ENCODE peak calls at places on chromosomes 2 and 18, in ten cellular contexts. A, H, G, I, U, Y, Q, M, T and O are unnamed samples.

GRCh38 chr2:42653908-42654445 is 85.5 kb downstream of the MTA3 start:
- DNase-seq in U (no peak), Y (no peak), M (no peak), T (no peak), Q (no peak), G (no peak), I (no peak), H (no peak), A (no peak), O (no peak)

GRCh38 chr2:198441876-198442275 is 637.5 kb downstream of the PLCL1 start:
- DNase-seq in H (peak), A (no peak), U (no peak), T (no peak), Q (peak), M (no peak), G (peak), I (no peak), Y (no peak), O (no peak)

GRCh38 chr2:112155331-112156151 is 17.4 kb downstream of the FBLN7 start:
- DNase-seq in A (peak), M (no peak), Y (no peak), H (no peak), U (no peak), G (no peak), Q (no peak), T (no peak), I (no peak), O (no peak)

GRCh38 chr2:37849908-37850307 is 75.2 kb upstream of the RMDN2 start:
- DNase-seq in M (no peak), A (no peak), Y (no peak), U (no peak), H (no peak), T (no peak), I (no peak), G (no peak), Q (no peak), O (no peak)

GRCh38 chr18:68667121-68667520 is 47.8 kb downstream of the TMX3 start:
- DNase-seq in M (no peak), Y (no peak), Q (peak), U (no peak), H (no peak), I (no peak), A (no peak), T (peak), G (peak), O (no peak)

GRCh38 chr18:7147399-7147798 is 29.8 kb upstream of the LAMA1 start:
- DNase-seq in T (no peak), Q (no peak), A (no peak), I (no peak), Y (no peak), M (no peak), H (no peak), U (no peak), G (no peak), O (no peak)

GRCh38 chr2:42640261-42640660 is 71.8 kb downstream of the MTA3 start:
- DNase-seq in I (no peak), T (no peak), H (no peak), M (no peak), Q (no peak), Y (no peak), G (no peak), U (no peak), A (no peak), O (no peak)

GRCh38 chr2:205546417-205546816 is 135.9 kb upstream of the NRP2 start:
- DNase-seq in H (no peak), T (no peak), U (no peak), I (no peak), Y (no peak), G (no peak), A (no peak), M (no peak), Q (no peak), O (no peak)

GRCh38 chr18:25661836-25662235 is 309.9 kb upstream of the ZNF521 start:
- DNase-seq in H (no peak), Q (no peak), A (no peak), G (no peak), T (peak), I (no peak), Y (no peak), U (no peak), M (no peak), O (no peak)

GRCh38 chr2:201151127-201152074 is 31.5 kb upstream of the CASP10 start:
- DNase-seq in Y (peak), Q (peak), H (peak), T (peak), A (no peak), U (no peak), G (peak), M (no peak), I (no peak), O (no peak)

GRCh38 chr2:100137877-100138570 is 4.4 kb downstream of the AFF3 start:
- DNase-seq in U (no peak), Q (no peak), I (no peak), H (no peak), G (no peak), A (peak), Y (no peak), M (no peak), T (no peak), O (no peak)

GRCh38 chr2:55364189-55365055 is 55.2 kb downstream of the CCDC88A start:
- DNase-seq in I (peak), H (peak), M (no peak), G (peak), Q (peak), T (peak), Y (no peak), A (no peak), U (peak), O (peak)

GRCh38 chr2:88451647-88452150 is 794 bp downstream of the FOXI3 start:
- DNase-seq in I (no peak), Y (no peak), U (no peak), M (no peak), H (no peak), A (peak), Q (no peak), T (no peak), G (no peak), O (no peak)

GRCh38 chr2:218016810-218017209 is 14.0 kb upstream of the TNS1 start:
- DNase-seq in M (no peak), Q (no peak), H (no peak), G (no peak), Y (no peak), U (no peak), T (no peak), A (no peak), I (no peak), O (no peak)

GRCh38 chr2:127358044-127358443 is 29.7 kb downstream of the MAP3K2 start:
- DNase-seq in M (no peak), A (no peak), G (no peak), Y (no peak), I (no peak), T (peak), Q (peak), H (no peak), U (no peak), O (no peak)

GRCh38 chr18:24868760-24869237 is 408.4 kb downstream of the HRH4 start:
- DNase-seq in Q (peak), G (peak), Y (no peak), U (no peak), T (peak), I (peak), M (no peak), H (no peak), A (no peak), O (peak)

GRCh38 chr18:44835555-44836156 is 155.0 kb downstream of the SETBP1 start:
- DNase-seq in M (no peak), H (no peak), I (no peak), Y (no peak), Q (no peak), T (no peak), A (no peak), U (no peak), G (no peak), O (no peak)

GRCh38 chr2:199572571-199572970 is 114.8 kb upstream of the SATB2 start:
- DNase-seq in A (no peak), Y (no peak), Q (peak), T (peak), H (no peak), M (no peak), I (no peak), U (no peak), G (no peak), O (no peak)

GRCh38 chr18:332007-332406 is 64.2 kb upstream of the THOC1 start:
- DNase-seq in U (no peak), G (no peak), A (no peak), Q (no peak), I (no peak), M (no peak), H (no peak), Y (no peak), T (no peak), O (no peak)

GRCh38 chr2:10733584-10733958 is 12.1 kb downstream of the ATP6V1C2 start:
- DNase-seq in G (peak), I (no peak), U (no peak), T (no peak), A (no peak), M (no peak), Y (no peak), H (no peak), Q (no peak), O (no peak)